ENCODE peak calls at places on chromosomes 6 and 20, in eight cellular contexts. One of them, this sample, is unnamed.

GRCh38 chr20:25549172-25549865 is 36.0 kb downstream of the NINL start:
- DNase-seq in amniotic stem cell: no peak
- DNase-seq in AG09319: no peak
- DNase-seq in HTR-8/SVneo: no peak
- DNase-seq in KBM-7: no peak
- DNase-seq in occipital lobe: no peak
- DNase-seq in GM10248: no peak
- DNase-seq in NCI-H1694 treated with DMSO at 0.1 percent for 48 hours: no peak
- DNase-seq in this sample: no peak

GRCh38 chr6:138493413-138493812 is 5.9 kb downstream of the NHSL1 start:
- DNase-seq in NCI-H1694 treated with DMSO at 0.1 percent for 48 hours: no peak
- DNase-seq in HTR-8/SVneo: no peak
- DNase-seq in KBM-7: no peak
- DNase-seq in occipital lobe: no peak
- DNase-seq in GM10248: no peak
- DNase-seq in AG09319: peak; percentile 49
- DNase-seq in amniotic stem cell: no peak
- DNase-seq in this sample: peak; percentile 83

GRCh38 chr6:118748311-118749062 is 97.1 kb upstream of the CEP85L start:
- DNase-seq in KBM-7: peak; percentile 82
- DNase-seq in HTR-8/SVneo: no peak
- DNase-seq in NCI-H1694 treated with DMSO at 0.1 percent for 48 hours: peak; percentile 87
- DNase-seq in occipital lobe: peak; percentile 45
- DNase-seq in AG09319: no peak
- DNase-seq in amniotic stem cell: peak; percentile 14
- DNase-seq in GM10248: no peak
- DNase-seq in this sample: no peak

GRCh38 chr20:50278684-50279531 is 88.3 kb downstream of the CEBPB start:
- DNase-seq in NCI-H1694 treated with DMSO at 0.1 percent for 48 hours: peak; percentile 24
- DNase-seq in HTR-8/SVneo: no peak
- DNase-seq in KBM-7: no peak
- DNase-seq in amniotic stem cell: no peak
- DNase-seq in AG09319: no peak
- DNase-seq in occipital lobe: no peak
- DNase-seq in GM10248: no peak
- DNase-seq in this sample: peak; percentile 3

GRCh38 chr6:158068893-158069799 is 87.5 kb downstream of the SYNJ2 start:
- DNase-seq in amniotic stem cell: peak; percentile 11
- DNase-seq in AG09319: peak; percentile 11
- DNase-seq in occipital lobe: no peak
- DNase-seq in KBM-7: no peak
- DNase-seq in GM10248: no peak
- DNase-seq in NCI-H1694 treated with DMSO at 0.1 percent for 48 hours: no peak
- DNase-seq in HTR-8/SVneo: peak; percentile 73
- DNase-seq in this sample: no peak

GRCh38 chr6:1200706-1201105 is 111.2 kb upstream of the FOXQ1 start:
- DNase-seq in amniotic stem cell: peak; percentile 93
- DNase-seq in HTR-8/SVneo: no peak
- DNase-seq in occipital lobe: no peak
- DNase-seq in GM10248: no peak
- DNase-seq in NCI-H1694 treated with DMSO at 0.1 percent for 48 hours: no peak
- DNase-seq in KBM-7: no peak
- DNase-seq in AG09319: peak; percentile 16
- DNase-seq in this sample: no peak

GRCh38 chr6:31144970-31145340 is 6.1 kb upstream of the PSORS1C2 start:
- DNase-seq in NCI-H1694 treated with DMSO at 0.1 percent for 48 hours: no peak
- DNase-seq in KBM-7: no peak
- DNase-seq in occipital lobe: no peak
- DNase-seq in HTR-8/SVneo: no peak
- DNase-seq in GM10248: no peak
- DNase-seq in AG09319: no peak
- DNase-seq in amniotic stem cell: no peak
- DNase-seq in this sample: no peak

GRCh38 chr6:165571068-165571682 is 91.9 kb downstream of the PDE10A start:
- DNase-seq in KBM-7: no peak
- DNase-seq in GM10248: no peak
- DNase-seq in amniotic stem cell: no peak
- DNase-seq in HTR-8/SVneo: no peak
- DNase-seq in AG09319: no peak
- DNase-seq in occipital lobe: no peak
- DNase-seq in NCI-H1694 treated with DMSO at 0.1 percent for 48 hours: no peak
- DNase-seq in this sample: no peak

GRCh38 chr20:60446273-60447111 is 488.3 kb downstream of the CDH26 start:
- DNase-seq in NCI-H1694 treated with DMSO at 0.1 percent for 48 hours: no peak
- DNase-seq in amniotic stem cell: no peak
- DNase-seq in AG09319: no peak
- DNase-seq in HTR-8/SVneo: no peak
- DNase-seq in occipital lobe: no peak
- DNase-seq in KBM-7: peak; percentile 39
- DNase-seq in GM10248: no peak
- DNase-seq in this sample: no peak

GRCh38 chr6:158328446-158328845 is 16.2 kb downstream of the TULP4 start:
- DNase-seq in HTR-8/SVneo: no peak
- DNase-seq in KBM-7: no peak
- DNase-seq in GM10248: no peak
- DNase-seq in occipital lobe: no peak
- DNase-seq in NCI-H1694 treated with DMSO at 0.1 percent for 48 hours: no peak
- DNase-seq in AG09319: no peak
- DNase-seq in amniotic stem cell: no peak
- DNase-seq in this sample: no peak

GRCh38 chr20:50867805-50868204 is 63.4 kb downstream of the ADNP start:
- DNase-seq in amniotic stem cell: no peak
- DNase-seq in NCI-H1694 treated with DMSO at 0.1 percent for 48 hours: no peak
- DNase-seq in KBM-7: no peak
- DNase-seq in occipital lobe: no peak
- DNase-seq in AG09319: no peak
- DNase-seq in GM10248: no peak
- DNase-seq in HTR-8/SVneo: no peak
- DNase-seq in this sample: no peak

GRCh38 chr6:170497845-170498281 is 55.2 kb downstream of the PSMB1 start:
- DNase-seq in amniotic stem cell: no peak
- DNase-seq in occipital lobe: no peak
- DNase-seq in GM10248: no peak
- DNase-seq in NCI-H1694 treated with DMSO at 0.1 percent for 48 hours: peak; percentile 59
- DNase-seq in KBM-7: no peak
- DNase-seq in AG09319: no peak
- DNase-seq in HTR-8/SVneo: no peak
- DNase-seq in this sample: no peak

GRCh38 chr6:170225852-170226417 is 64.9 kb downstream of the DLL1 start:
- DNase-seq in occipital lobe: no peak
- DNase-seq in KBM-7: no peak
- DNase-seq in NCI-H1694 treated with DMSO at 0.1 percent for 48 hours: no peak
- DNase-seq in AG09319: no peak
- DNase-seq in amniotic stem cell: no peak
- DNase-seq in GM10248: no peak
- DNase-seq in HTR-8/SVneo: no peak
- DNase-seq in this sample: peak; percentile 82

GRCh38 chr6:31663961-31664789 is 622 bp downstream of the GPANK1 start:
- DNase-seq in KBM-7: no peak
- DNase-seq in NCI-H1694 treated with DMSO at 0.1 percent for 48 hours: no peak
- DNase-seq in GM10248: no peak
- DNase-seq in AG09319: peak; percentile 31
- DNase-seq in amniotic stem cell: peak; percentile 47
- DNase-seq in HTR-8/SVneo: peak; percentile 70
- DNase-seq in occipital lobe: no peak
- DNase-seq in this sample: no peak

GRCh38 chr20:19909696-19910095 is 107.5 kb upstream of the NAA20 start:
- DNase-seq in occipital lobe: peak; percentile 10
- DNase-seq in AG09319: no peak
- DNase-seq in NCI-H1694 treated with DMSO at 0.1 percent for 48 hours: no peak
- DNase-seq in GM10248: no peak
- DNase-seq in HTR-8/SVneo: no peak
- DNase-seq in amniotic stem cell: no peak
- DNase-seq in KBM-7: no peak
- DNase-seq in this sample: no peak

GRCh38 chr20:44886276-44886671 is 769 bp downstream of the YWHAB start:
- DNase-seq in GM10248: no peak
- DNase-seq in amniotic stem cell: no peak
- DNase-seq in occipital lobe: no peak
- DNase-seq in HTR-8/SVneo: no peak
- DNase-seq in KBM-7: peak; percentile 12
- DNase-seq in NCI-H1694 treated with DMSO at 0.1 percent for 48 hours: no peak
- DNase-seq in AG09319: no peak
- DNase-seq in this sample: no peak

GRCh38 chr6:10759884-10760329 is 12.3 kb downstream of the TMEM14B start:
- DNase-seq in KBM-7: no peak
- DNase-seq in amniotic stem cell: no peak
- DNase-seq in GM10248: no peak
- DNase-seq in AG09319: no peak
- DNase-seq in HTR-8/SVneo: peak; percentile 34
- DNase-seq in NCI-H1694 treated with DMSO at 0.1 percent for 48 hours: no peak
- DNase-seq in occipital lobe: no peak
- DNase-seq in this sample: no peak

GRCh38 chr6:147081210-147081609 is 123.0 kb upstream of the STXBP5 start:
- DNase-seq in HTR-8/SVneo: no peak
- DNase-seq in KBM-7: no peak
- DNase-seq in amniotic stem cell: no peak
- DNase-seq in occipital lobe: no peak
- DNase-seq in NCI-H1694 treated with DMSO at 0.1 percent for 48 hours: no peak
- DNase-seq in AG09319: no peak
- DNase-seq in GM10248: no peak
- DNase-seq in this sample: peak; percentile 68

GRCh38 chr6:13787146-13787545 is 27.2 kb downstream of the MCUR1 start:
- DNase-seq in HTR-8/SVneo: no peak
- DNase-seq in NCI-H1694 treated with DMSO at 0.1 percent for 48 hours: no peak
- DNase-seq in AG09319: no peak
- DNase-seq in amniotic stem cell: peak; percentile 6
- DNase-seq in occipital lobe: no peak
- DNase-seq in KBM-7: no peak
- DNase-seq in GM10248: no peak
- DNase-seq in this sample: no peak

GRCh38 chr6:73746776-73747175 is 50.8 kb downstream of the CD109 start:
- DNase-seq in NCI-H1694 treated with DMSO at 0.1 percent for 48 hours: no peak
- DNase-seq in KBM-7: no peak
- DNase-seq in AG09319: no peak
- DNase-seq in occipital lobe: no peak
- DNase-seq in HTR-8/SVneo: no peak
- DNase-seq in GM10248: no peak
- DNase-seq in amniotic stem cell: no peak
- DNase-seq in this sample: no peak

GRCh38 chr20:57658447-57659130 is 38.4 kb upstream of the ZBP1 start:
- DNase-seq in occipital lobe: no peak
- DNase-seq in GM10248: peak; percentile 20
- DNase-seq in HTR-8/SVneo: no peak
- DNase-seq in amniotic stem cell: no peak
- DNase-seq in KBM-7: no peak
- DNase-seq in AG09319: no peak
- DNase-seq in NCI-H1694 treated with DMSO at 0.1 percent for 48 hours: no peak
- DNase-seq in this sample: no peak

GRCh38 chr20:60851826-60852704 is 400.0 kb upstream of the CDH4 start:
- DNase-seq in HTR-8/SVneo: no peak
- DNase-seq in AG09319: no peak
- DNase-seq in NCI-H1694 treated with DMSO at 0.1 percent for 48 hours: no peak
- DNase-seq in amniotic stem cell: no peak
- DNase-seq in KBM-7: peak; percentile 7
- DNase-seq in GM10248: no peak
- DNase-seq in occipital lobe: no peak
- DNase-seq in this sample: no peak

GRCh38 chr6:7107578-7108195 is at the start of gene RREB1:
- DNase-seq in AG09319: no peak
- DNase-seq in HTR-8/SVneo: peak; percentile 87
- DNase-seq in amniotic stem cell: peak; percentile 53
- DNase-seq in GM10248: peak; percentile 85
- DNase-seq in NCI-H1694 treated with DMSO at 0.1 percent for 48 hours: peak; percentile 41
- DNase-seq in KBM-7: peak; percentile 74
- DNase-seq in occipital lobe: no peak
- DNase-seq in this sample: no peak

GRCh38 chr20:7272512-7272911 is 505.0 kb downstream of the BMP2 start:
- DNase-seq in GM10248: no peak
- DNase-seq in NCI-H1694 treated with DMSO at 0.1 percent for 48 hours: peak; percentile 39
- DNase-seq in occipital lobe: no peak
- DNase-seq in KBM-7: no peak
- DNase-seq in AG09319: no peak
- DNase-seq in HTR-8/SVneo: no peak
- DNase-seq in amniotic stem cell: no peak
- DNase-seq in this sample: no peak

GRCh38 chr6:28383235-28384142 is 16.1 kb downstream of the ZSCAN12 start:
- DNase-seq in amniotic stem cell: peak; percentile 16
- DNase-seq in occipital lobe: peak; percentile 62
- DNase-seq in AG09319: peak; percentile 61
- DNase-seq in KBM-7: no peak
- DNase-seq in NCI-H1694 treated with DMSO at 0.1 percent for 48 hours: no peak
- DNase-seq in HTR-8/SVneo: peak; percentile 83
- DNase-seq in GM10248: peak; percentile 84
- DNase-seq in this sample: peak; percentile 88

GRCh38 chr6:18147160-18147559 is 7.7 kb downstream of the TPMT start:
- DNase-seq in NCI-H1694 treated with DMSO at 0.1 percent for 48 hours: no peak
- DNase-seq in KBM-7: no peak
- DNase-seq in GM10248: no peak
- DNase-seq in AG09319: no peak
- DNase-seq in amniotic stem cell: no peak
- DNase-seq in HTR-8/SVneo: no peak
- DNase-seq in occipital lobe: no peak
- DNase-seq in this sample: no peak

GRCh38 chr6:37615564-37616340 is 81.9 kb downstream of the MDGA1 start:
- DNase-seq in KBM-7: no peak
- DNase-seq in GM10248: no peak
- DNase-seq in HTR-8/SVneo: peak; percentile 45
- DNase-seq in occipital lobe: no peak
- DNase-seq in amniotic stem cell: no peak
- DNase-seq in AG09319: no peak
- DNase-seq in NCI-H1694 treated with DMSO at 0.1 percent for 48 hours: no peak
- DNase-seq in this sample: no peak

GRCh38 chr20:62195072-62195400 is 12.2 kb downstream of the MTG2 start:
- DNase-seq in occipital lobe: no peak
- DNase-seq in GM10248: no peak
- DNase-seq in KBM-7: peak; percentile 32
- DNase-seq in NCI-H1694 treated with DMSO at 0.1 percent for 48 hours: no peak
- DNase-seq in AG09319: no peak
- DNase-seq in amniotic stem cell: no peak
- DNase-seq in HTR-8/SVneo: no peak
- DNase-seq in this sample: no peak

GRCh38 chr20:3632311-3633004 is 30.7 kb downstream of the GFRA4 start:
- DNase-seq in occipital lobe: no peak
- DNase-seq in GM10248: no peak
- DNase-seq in AG09319: no peak
- DNase-seq in HTR-8/SVneo: no peak
- DNase-seq in amniotic stem cell: no peak
- DNase-seq in NCI-H1694 treated with DMSO at 0.1 percent for 48 hours: no peak
- DNase-seq in KBM-7: no peak
- DNase-seq in this sample: no peak

GRCh38 chr6:141562181-141562800 is 570.4 kb upstream of the GJE1 start:
- DNase-seq in amniotic stem cell: no peak
- DNase-seq in NCI-H1694 treated with DMSO at 0.1 percent for 48 hours: no peak
- DNase-seq in HTR-8/SVneo: no peak
- DNase-seq in GM10248: no peak
- DNase-seq in KBM-7: peak; percentile 74
- DNase-seq in AG09319: no peak
- DNase-seq in occipital lobe: peak; percentile 7
- DNase-seq in this sample: no peak

GRCh38 chr6:4727671-4728435 is 48.4 kb upstream of the CDYL start:
- DNase-seq in occipital lobe: no peak
- DNase-seq in GM10248: no peak
- DNase-seq in KBM-7: peak; percentile 40
- DNase-seq in amniotic stem cell: no peak
- DNase-seq in NCI-H1694 treated with DMSO at 0.1 percent for 48 hours: peak; percentile 11
- DNase-seq in HTR-8/SVneo: no peak
- DNase-seq in AG09319: no peak
- DNase-seq in this sample: no peak

GRCh38 chr6:140857734-140858380 is 1274.9 kb upstream of the GJE1 start:
- DNase-seq in KBM-7: peak; percentile 32
- DNase-seq in GM10248: no peak
- DNase-seq in AG09319: peak; percentile 76
- DNase-seq in HTR-8/SVneo: peak; percentile 42
- DNase-seq in NCI-H1694 treated with DMSO at 0.1 percent for 48 hours: no peak
- DNase-seq in occipital lobe: no peak
- DNase-seq in amniotic stem cell: peak; percentile 73
- DNase-seq in this sample: no peak

GRCh38 chr6:36109092-36109491 is 21.2 kb upstream of the MAPK13 start:
- DNase-seq in HTR-8/SVneo: no peak
- DNase-seq in occipital lobe: no peak
- DNase-seq in KBM-7: no peak
- DNase-seq in GM10248: no peak
- DNase-seq in amniotic stem cell: no peak
- DNase-seq in AG09319: no peak
- DNase-seq in NCI-H1694 treated with DMSO at 0.1 percent for 48 hours: no peak
- DNase-seq in this sample: no peak

GRCh38 chr20:5715068-5715841 is 34.9 kb upstream of the SHLD1 start:
- DNase-seq in amniotic stem cell: no peak
- DNase-seq in KBM-7: no peak
- DNase-seq in occipital lobe: no peak
- DNase-seq in GM10248: no peak
- DNase-seq in HTR-8/SVneo: no peak
- DNase-seq in NCI-H1694 treated with DMSO at 0.1 percent for 48 hours: no peak
- DNase-seq in AG09319: no peak
- DNase-seq in this sample: no peak